ENCODE peak calls at places on chromosomes 13 and 19, in seven cellular contexts. Z is cardiac muscle cell, X is PC-3, W is endodermal cell, O is ovary, L is stomach, S is Peyer's patch. R is an unnamed sample. For H3K9me3, the result is how much of the 10 kb centered on the place peaks cover.

GRCh38 chr13:40319699-40320586 is 346.5 kb downstream of the FOXO1 start:
- DNase-seq in S (no peak), Z (no peak), O (no peak), L (no peak), W (no peak), X (peak), R (no peak)

GRCh38 chr19:46546194-46546896 is 50.7 kb upstream of the PNMA8B start:
- DNase-seq in X (peak), Z (no peak), W (peak), L (peak), S (no peak), O (peak), R (no peak)

GRCh38 chr19:50708179-50708879 is 11.3 kb downstream of the SHANK1 start:
- DNase-seq in W (no peak), Z (no peak), L (no peak), O (no peak), S (no peak), X (peak), R (no peak)

GRCh38 chr13:99123101-99124045 is 77.3 kb upstream of the UBAC2 start:
- DNase-seq in S (no peak), X (no peak), Z (peak), L (no peak), O (no peak), W (no peak), R (no peak)

GRCh38 chr19:15583346-15583745 is 31.7 kb upstream of the CYP4F8 start:
- DNase-seq in O (no peak), Z (no peak), X (no peak), S (no peak), W (no peak), L (peak), R (no peak)

GRCh38 chr19:18294467-18294864 is 13.0 kb upstream of the JUND start:
- DNase-seq in Z (no peak), W (peak), L (peak), X (peak), O (peak), S (peak), R (peak)

GRCh38 chr19:39679056-39679790 is 23.5 kb downstream of the LGALS16 start:
- DNase-seq in Z (no peak), O (no peak), X (no peak), S (no peak), W (no peak), L (no peak), R (no peak)

GRCh38 chr19:29259153-29259552 is 46.2 kb upstream of the UQCRFS1 start:
- DNase-seq in L (no peak), X (no peak), S (no peak), W (peak), O (no peak), Z (no peak), R (no peak)

GRCh38 chr13:98328511-98328910 is 151.4 kb upstream of the RNF113B start:
- DNase-seq in X (no peak), W (no peak), L (no peak), S (no peak), O (no peak), Z (no peak), R (no peak)

GRCh38 chr13:46119883-46120614 is 15.2 kb upstream of the CPB2 start:
- DNase-seq in Z (peak), W (peak), L (no peak), S (no peak), O (peak), X (peak), R (no peak)

GRCh38 chr19:29524912-29525870 is 603 bp upstream of the VSTM2B start:
- DNase-seq in S (no peak), Z (no peak), L (no peak), X (no peak), O (no peak), W (peak), R (no peak)

GRCh38 chr19:31233288-31233687 is 115.9 kb downstream of the TSHZ3 start:
- DNase-seq in W (no peak), S (no peak), O (no peak), Z (no peak), X (no peak), L (no peak), R (no peak)

GRCh38 chr13:111303559-111303958 is 16.9 kb upstream of the TEX29 start:
- DNase-seq in X (no peak), Z (no peak), O (no peak), L (no peak), S (no peak), W (peak), R (no peak)

GRCh38 chr19:6378036-6378435 is 2.3 kb upstream of the PSPN start:
- DNase-seq in O (no peak), L (no peak), X (no peak), Z (peak), W (peak), S (no peak), R (no peak)

GRCh38 chr19:46789371-46789770 is 977 bp upstream of the SLC1A5 start:
- DNase-seq in O (no peak), S (no peak), Z (no peak), W (no peak), L (no peak), X (no peak), R (no peak)

DNA sequence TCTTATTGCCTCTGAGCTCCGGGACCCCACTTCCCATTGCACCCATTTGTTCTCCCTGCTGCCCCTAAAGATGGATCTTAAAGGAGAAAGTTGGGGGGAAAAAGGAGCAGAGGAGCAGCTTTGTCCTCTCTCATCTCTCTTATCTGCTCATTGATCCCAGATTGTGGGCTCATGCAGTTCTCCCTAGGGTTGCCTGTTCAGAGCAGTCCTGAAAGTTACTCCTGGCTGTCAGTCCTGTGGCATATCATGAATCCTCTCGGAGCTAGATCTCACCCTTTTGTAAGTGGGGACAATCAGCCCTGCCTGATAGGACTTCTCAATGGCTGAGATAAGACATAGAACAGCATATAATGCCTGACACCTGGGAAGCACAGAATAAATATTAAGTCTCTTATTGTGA is 440.3 kb downstream of the IRS2 start:
- DNase-seq in O (no peak), S (no peak), L (no peak), Z (no peak), W (no peak), X (no peak), R (no peak)
- TF ChIP-seq CTCF in O (no peak), S (no peak), L (no peak), Z (no peak), W (no peak), X (no peak), R (no peak)

GRCh38 chr13:94303644-94304174 is 175.8 kb downstream of the DCT start:
- DNase-seq in W (no peak), X (no peak), O (no peak), L (no peak), Z (no peak), S (no peak), R (no peak)
- H3K27ac ChIP-seq in W (no peak), X (no peak), O (no peak), L (no peak), Z (no peak), S (no peak), R (no peak)

DNA sequence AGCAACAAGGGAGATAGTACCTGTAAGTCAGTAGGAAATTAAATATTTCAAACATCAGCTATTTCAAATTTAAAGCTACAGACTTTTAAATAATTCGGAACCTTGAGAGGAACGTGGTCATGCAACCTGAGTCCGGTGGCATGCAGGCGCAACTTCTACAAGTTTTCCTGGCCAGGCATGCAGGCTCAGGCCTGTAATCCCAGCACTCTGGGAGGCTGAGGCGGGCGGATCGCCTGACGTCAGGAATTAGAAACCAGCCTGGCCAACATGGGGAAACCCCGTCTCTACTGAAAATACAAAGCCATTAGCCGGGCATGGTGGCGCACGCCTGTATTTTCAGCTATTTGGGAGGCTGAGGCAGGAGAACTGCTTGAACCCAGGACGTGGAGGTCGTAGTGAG is 2.2 kb upstream of the ZNF701 start:
- DNase-seq in W (no peak), L (no peak), X (no peak), O (no peak), Z (no peak), S (no peak), R (no peak)
- H3K9me3 ChIP-seq in W (under half), L (half or more), X (under half), O (under half), Z (under half), S (under half), R (under half)

DNA sequence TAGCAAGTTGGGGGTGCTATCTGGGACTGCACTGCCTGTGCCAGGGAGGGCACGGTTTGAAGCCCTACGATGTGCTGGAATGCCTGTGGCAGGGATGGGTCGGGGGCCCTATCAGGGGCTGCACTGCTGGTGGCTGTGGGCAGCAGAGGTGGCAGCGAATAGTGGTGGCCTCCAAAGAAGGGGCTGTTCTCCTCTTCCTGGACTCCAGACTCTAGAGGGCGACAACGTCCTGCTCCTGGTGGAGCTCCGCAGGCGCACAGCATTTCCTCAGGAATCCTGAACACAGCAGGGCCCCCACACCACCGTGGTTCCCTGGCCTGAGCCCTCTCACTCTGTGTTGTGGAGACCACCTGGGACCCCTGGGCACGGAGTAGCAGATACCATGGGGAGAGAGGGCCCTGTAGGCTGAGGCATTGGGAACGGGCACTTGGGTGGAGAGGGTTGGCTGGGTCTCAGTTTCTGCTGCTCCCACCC is 145.6 kb downstream of the TNFRSF19 start:
- DNase-seq in X (peak), L (peak), S (no peak), Z (no peak), O (no peak), W (peak), R (no peak)
- TF ChIP-seq CTCF in X (peak), L (no peak), S (no peak), Z (peak), O (no peak), W (peak), R (no peak)

DNA sequence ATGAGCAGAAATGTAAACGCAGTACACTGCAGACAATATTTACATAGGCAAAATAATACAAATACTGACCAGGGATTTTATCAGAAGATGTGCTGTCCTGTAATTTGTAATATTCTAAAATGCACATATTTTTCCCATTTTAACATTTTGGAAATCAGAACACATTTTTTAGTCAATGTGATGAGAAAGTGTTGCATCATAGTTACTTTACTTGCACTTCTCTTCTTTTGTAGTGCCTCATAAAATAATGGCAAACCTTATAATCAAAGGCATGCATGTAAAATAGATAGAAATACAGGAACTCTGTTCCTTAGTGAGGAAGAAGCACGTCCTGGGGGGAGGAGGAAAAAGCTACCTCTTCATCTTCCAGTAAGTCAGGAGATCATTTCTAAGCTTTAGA is 46.2 kb upstream of the KATNAL1 start:
- DNase-seq in Z (no peak), O (no peak), S (no peak), L (no peak), X (no peak), W (no peak), R (no peak)
- H3K27ac ChIP-seq in Z (no peak), O (no peak), S (no peak), L (no peak), X (no peak), W (no peak), R (no peak)

GRCh38 chr19:23868630-23869029 is 46.1 kb upstream of the ZNF726 start:
- DNase-seq in O (no peak), X (no peak), Z (no peak), S (no peak), L (no peak), W (no peak), R (no peak)
- H3K9me3 ChIP-seq in O (under half), X (under half), Z (under half), S (under half), L (under half), W (half or more), R (under half)

GRCh38 chr19:55640043-55640576 is 692 bp upstream of the ZNF580 start:
- DNase-seq in X (no peak), Z (peak), W (peak), O (peak), S (peak), L (peak), R (peak)
- TF ChIP-seq CTCF in X (peak), Z (peak), W (no peak), O (peak), S (peak), L (no peak), R (peak)

DNA sequence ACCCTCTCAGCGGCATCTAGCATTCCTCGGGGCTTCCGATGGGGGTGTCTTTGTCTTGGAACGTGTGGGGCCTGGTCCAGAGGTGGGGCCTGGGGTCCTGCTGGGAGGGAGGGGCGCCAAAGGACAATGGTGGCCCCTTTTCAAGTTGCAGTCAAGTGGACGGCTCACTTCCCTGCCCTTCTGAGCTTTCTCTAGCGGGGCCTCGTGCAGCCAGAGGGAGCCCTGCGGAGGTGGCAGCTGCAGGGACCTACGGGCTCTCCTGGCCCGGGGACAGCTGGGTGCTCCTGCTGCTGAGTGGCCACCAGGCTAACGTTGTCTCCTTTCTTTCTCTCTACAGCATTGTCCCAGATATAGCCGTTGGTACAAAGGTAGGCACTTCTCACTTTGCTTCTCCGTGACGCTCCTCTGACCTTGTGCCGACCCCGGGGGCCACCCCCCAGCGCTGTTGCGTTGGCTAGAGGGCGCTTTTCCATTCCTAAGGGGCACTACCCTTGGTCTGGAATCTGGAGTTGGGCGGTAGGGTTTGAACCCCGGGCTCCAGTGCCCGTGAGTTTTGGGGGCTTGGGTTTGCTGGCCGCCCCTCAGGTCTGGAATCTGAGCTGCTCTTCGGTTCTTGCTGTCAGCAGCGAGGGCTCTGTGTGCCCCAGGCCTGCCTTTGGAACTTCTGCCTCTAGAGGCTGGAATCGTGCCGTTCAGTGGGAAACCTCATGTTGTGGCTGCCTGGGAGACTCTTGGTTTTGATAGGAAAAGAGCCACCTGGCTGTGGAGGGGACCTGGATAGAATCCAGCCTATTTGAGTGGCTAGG is 2.0 kb downstream of the PTBP1 start:
- DNase-seq in O (no peak), X (peak), W (peak), L (no peak), S (no peak), Z (peak), R (no peak)
- H3K27ac ChIP-seq in O (no peak), X (peak), W (peak), L (peak), S (peak), Z (peak), R (peak)

DNA sequence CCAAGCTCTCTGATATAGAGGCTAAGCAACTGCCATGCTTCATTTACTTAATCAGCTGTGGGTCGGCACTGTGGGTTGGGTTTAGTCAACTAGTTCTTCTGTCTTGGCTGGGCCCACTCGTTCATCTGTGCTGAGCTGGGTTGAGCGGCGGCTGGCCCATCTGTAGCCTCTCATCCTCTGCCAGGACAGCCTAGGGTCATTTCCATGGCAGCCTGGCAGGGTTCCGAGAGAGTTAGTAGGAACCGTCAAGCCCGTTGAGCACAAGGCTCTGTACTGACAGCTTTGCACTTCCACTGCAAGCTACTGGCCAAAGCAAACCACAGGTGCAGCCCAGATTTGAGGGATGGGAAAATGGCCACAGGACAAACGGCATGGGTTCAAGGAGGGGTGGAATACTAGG is 6.6 kb upstream of the ZNF835 start:
- DNase-seq in L (no peak), O (no peak), S (no peak), W (no peak), X (no peak), Z (no peak), R (no peak)
- H3K9me3 ChIP-seq in L (under half), O (under half), S (under half), W (half or more), X (under half), Z (under half), R (under half)

GRCh38 chr19:42325308-42325895 is at the start of gene MEGF8:
- DNase-seq in X (peak), Z (peak), S (peak), W (peak), L (peak), O (peak), R (peak)

GRCh38 chr19:42323852-42324654 is 1.4 kb upstream of the MEGF8 start:
- DNase-seq in X (no peak), W (peak), Z (no peak), O (no peak), S (no peak), L (no peak), R (no peak)

GRCh38 chr19:42323473-42323851 is 2.0 kb upstream of the MEGF8 start:
- DNase-seq in S (no peak), L (no peak), X (no peak), Z (no peak), W (peak), O (no peak), R (no peak)

GRCh38 chr19:42325896-42326771 is 699 bp downstream of the MEGF8 start:
- DNase-seq in L (peak), O (no peak), Z (no peak), S (peak), X (no peak), W (peak), R (no peak)

GRCh38 chr19:42324655-42325307 is 654 bp upstream of the MEGF8 start:
- DNase-seq in Z (no peak), L (no peak), X (no peak), O (no peak), W (peak), S (no peak), R (no peak)
- TF ChIP-seq CTCF in Z (no peak), L (no peak), X (peak), O (peak), W (peak), S (peak), R (peak)